ENCODE peak calls at places on chromosomes 5 and 9, in five cellular contexts. W is activated naive CD8-positive, alpha-beta T cell treated with anti-CD3 and anti-CD28 coated beads, Interleukin-2, amount 50 U/mL, for 16 hours; B is left cardiac atrium; F is anterior cingulate cortex; Q is ovary. T is an unnamed sample.

GRCh38 chr9:105911104-105911911 is 217.0 kb downstream of the TMEM38B start:
- DNase-seq in W (no peak), B (no peak), F (no peak), Q (no peak), T (no peak)

GRCh38 chr9:73151653-73152382 is at the start of gene ANXA1:
- DNase-seq in W (no peak), B (no peak), F (no peak), Q (no peak), T (no peak)

GRCh38 chr9:126829035-126829434 is 24.2 kb downstream of the ZBTB43 start:
- DNase-seq in W (no peak), B (no peak), F (no peak), Q (no peak), T (no peak)

GRCh38 chr9:14345586-14346237 is 31.8 kb upstream of the NFIB start:
- DNase-seq in W (no peak), B (no peak), F (no peak), Q (no peak), T (no peak)

GRCh38 chr5:177526191-177526590 is 9.4 kb upstream of the DDX41 start:
- DNase-seq in W (no peak), B (no peak), F (no peak), Q (no peak), T (no peak)

GRCh38 chr9:18976368-18977238 is 56.4 kb downstream of the SAXO1 start:
- DNase-seq in W (no peak), B (no peak), F (no peak), Q (no peak), T (no peak)

GRCh38 chr9:4600363-4600762 is 61.7 kb upstream of the PLPP6 start:
- DNase-seq in W (no peak), B (no peak), F (no peak), Q (no peak), T (no peak)

GRCh38 chr5:86880785-86881492 is 263.2 kb downstream of the COX7C start:
- DNase-seq in W (no peak), B (peak; percentile 34), F (no peak), Q (no peak), T (peak; percentile 18)

GRCh38 chr9:126692041-126692758 is 78.5 kb downstream of the LMX1B start:
- DNase-seq in W (no peak), B (peak; percentile 6), F (no peak), Q (no peak), T (no peak)

GRCh38 chr9:114521846-114522245 is 16.6 kb upstream of the WHRN start:
- DNase-seq in W (no peak), B (no peak), F (no peak), Q (no peak), T (no peak)

GRCh38 chr5:88837222-88837621 is 45.8 kb downstream of the MEF2C start:
- DNase-seq in W (no peak), B (no peak), F (no peak), Q (no peak), T (no peak)

GRCh38 chr9:80020056-80020455 is 448.3 kb downstream of the TLE4 start:
- DNase-seq in W (no peak), B (no peak), F (no peak), Q (no peak), T (no peak)

GRCh38 chr9:136606687-136607333 is 55.9 kb upstream of the EGFL7 start:
- DNase-seq in W (no peak), B (no peak), F (no peak), Q (no peak), T (no peak)

T was measured in amygdala.